ENCODE peak calls at places on chromosomes 3 and 15, in seven cellular contexts. L is psoas muscle; E is Panc1; Y is OCI-LY7; F is GM13976; H is CD4-positive, alpha-beta T cell; U is AG10803. T is an unnamed sample.
A peak's percentile ranks its signal among the peaks of the same experiment; 100 is the strongest.

GRCh38 chr3:27880969-27881892 is 159.1 kb upstream of the EOMES start:
- DNase-seq in L (no peak), E (no peak), Y (no peak), F (no peak), H (peak; percentile 8), U (no peak), T (no peak)

GRCh38 chr15:100099976-100100375 is 241.8 kb downstream of the ADAMTS17 start:
- DNase-seq in L (no peak), E (no peak), Y (no peak), F (no peak), H (no peak), U (no peak), T (no peak)

GRCh38 chr15:53759333-53759975 is at the start of gene WDR72:
- DNase-seq in L (no peak), E (no peak), Y (no peak), F (peak; percentile 18), H (no peak), U (no peak), T (peak; percentile 20)

GRCh38 chr3:157159762-157160651 is at the start of gene CCNL1:
- DNase-seq in L (peak; percentile 98), E (peak; percentile 82), Y (peak; percentile 97), F (peak; percentile 91), H (peak; percentile 94), U (peak; percentile 99), T (peak; percentile 85)

GRCh38 chr3:115623414-115623868 is at the start of gene GAP43:
- DNase-seq in L (peak; percentile 30), E (no peak), Y (no peak), F (no peak), H (no peak), U (peak; percentile 85), T (peak; percentile 37)

GRCh38 chr3:188956839-188957489 is 214.8 kb upstream of the TPRG1 start:
- DNase-seq in L (no peak), E (peak; percentile 24), Y (peak; percentile 74), F (no peak), H (no peak), U (peak; percentile 71), T (peak; percentile 24)

GRCh38 chr15:96359772-96360498 is 29.4 kb downstream of the NR2F2 start:
- DNase-seq in L (no peak), E (no peak), Y (no peak), F (peak; percentile 33), H (no peak), U (no peak), T (no peak)

GRCh38 chr15:100766225-100767001 is 113.2 kb upstream of the ALDH1A3 start:
- DNase-seq in L (no peak), E (no peak), Y (no peak), F (peak; percentile 18), H (no peak), U (peak; percentile 60), T (no peak)

GRCh38 chr15:50816191-50816590 is 50.7 kb upstream of the SPPL2A start:
- DNase-seq in L (no peak), E (no peak), Y (no peak), F (no peak), H (no peak), U (no peak), T (no peak)

GRCh38 chr3:100796556-100796955 is 87.3 kb downstream of the TFG start:
- DNase-seq in L (no peak), E (no peak), Y (peak; percentile 8), F (peak; percentile 2), H (no peak), U (peak; percentile 43), T (no peak)

GRCh38 chr3:43505351-43505750 is 116.5 kb downstream of the ANO10 start:
- DNase-seq in L (no peak), E (no peak), Y (no peak), F (no peak), H (no peak), U (peak; percentile 78), T (no peak)

GRCh38 chr3:102069211-102069662 is 219.9 kb downstream of the NFKBIZ start:
- DNase-seq in L (peak; percentile 13), E (no peak), Y (no peak), F (no peak), H (no peak), U (peak; percentile 67), T (no peak)

GRCh38 chr3:25831578-25831977 is 41.7 kb downstream of the OXSM start:
- DNase-seq in L (no peak), E (no peak), Y (peak; percentile 88), F (no peak), H (no peak), U (peak; percentile 20), T (no peak)
- TF ChIP-seq CTCF in L (no peak), E (peak; percentile 18), Y (peak; percentile 80), F (peak; percentile 37), H (no peak), U (peak; percentile 48), T (no peak)

GRCh38 chr3:56720836-56721235 is 37.8 kb upstream of the TASOR start:
- DNase-seq in L (no peak), E (no peak), Y (no peak), F (peak; percentile 30), H (no peak), U (no peak), T (no peak)
- TF ChIP-seq CTCF in L (no peak), E (no peak), Y (no peak), F (no peak), H (no peak), U (no peak), T (no peak)

DNA sequence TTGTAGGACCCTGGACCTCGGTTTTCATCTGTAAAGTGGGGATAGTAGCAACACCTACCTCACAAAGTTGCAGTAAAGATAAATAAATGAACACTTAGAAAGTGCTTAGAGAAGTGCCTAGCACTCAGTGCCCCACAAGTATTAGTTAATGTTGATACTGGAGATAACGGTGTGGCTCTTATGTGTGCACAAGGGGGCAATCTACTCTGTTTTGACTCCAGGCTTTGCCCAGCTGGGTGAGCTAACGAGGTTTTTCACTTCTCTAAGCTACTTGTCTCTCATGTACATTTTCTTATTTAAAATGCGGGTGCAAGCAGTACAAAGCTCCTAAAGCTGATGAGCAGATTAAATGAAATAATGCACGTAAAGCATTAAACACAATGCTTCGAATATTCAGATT is 193.5 kb upstream of the ICE2 start:
- DNase-seq in L (no peak), E (no peak), Y (no peak), F (no peak), H (no peak), U (no peak), T (no peak)
- TF ChIP-seq CTCF in L (no peak), E (no peak), Y (peak; percentile 46), F (no peak), H (peak; percentile 35), U (no peak), T (no peak)

DNA sequence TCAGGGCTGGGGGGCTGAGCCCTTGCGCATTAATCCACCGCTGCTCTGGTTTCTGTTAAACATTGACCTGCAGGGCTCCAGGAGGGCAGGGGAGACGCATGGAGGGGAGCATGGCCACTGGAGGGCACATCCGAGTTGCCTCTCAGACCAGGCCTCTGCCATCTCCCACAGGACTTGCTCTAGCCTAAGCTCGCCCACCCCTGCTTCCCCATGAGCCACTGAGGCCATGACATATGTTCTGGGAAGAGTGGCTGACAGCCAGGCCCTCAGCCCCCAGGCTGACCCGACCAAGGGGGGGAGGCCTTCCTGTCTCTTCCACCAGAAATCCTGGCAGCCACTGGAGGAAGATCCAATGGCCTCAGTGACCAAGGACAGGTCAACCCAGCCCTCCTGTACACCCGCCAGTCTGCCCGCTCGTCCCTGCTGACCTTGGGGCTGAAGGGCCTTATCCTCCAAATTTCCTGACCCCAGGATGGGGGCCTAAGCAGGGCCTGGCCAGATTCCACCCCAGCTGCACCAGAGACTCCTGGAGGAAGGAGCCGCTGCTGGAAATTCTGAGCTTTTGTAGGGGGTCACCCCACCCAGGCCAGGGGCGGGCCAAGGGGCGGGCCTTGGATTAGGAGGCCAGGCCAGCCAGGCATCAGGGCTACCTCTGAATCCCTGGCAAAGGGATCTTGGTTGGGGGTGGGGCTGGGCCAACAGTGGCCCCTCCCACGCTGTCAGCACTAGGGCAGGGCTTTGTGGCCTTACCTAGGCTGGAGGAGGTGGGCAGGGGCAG is at the start of gene HYAL1:
- DNase-seq in L (peak; percentile 77), E (no peak), Y (no peak), F (no peak), H (no peak), U (no peak), T (no peak)
- TF ChIP-seq CTCF in L (peak; percentile 25), E (no peak), Y (no peak), F (no peak), H (no peak), U (no peak), T (no peak)

GRCh38 chr15:73708691-73709090 is 24.5 kb downstream of the CD276 start:
- DNase-seq in L (no peak), E (no peak), Y (no peak), F (no peak), H (no peak), U (no peak), T (no peak)

GRCh38 chr15:73709671-73710070 is 25.5 kb downstream of the CD276 start:
- DNase-seq in L (no peak), E (no peak), Y (no peak), F (no peak), H (no peak), U (no peak), T (no peak)

GRCh38 chr15:73709241-73709640 is 25.1 kb downstream of the CD276 start:
- DNase-seq in L (no peak), E (no peak), Y (no peak), F (no peak), H (no peak), U (no peak), T (no peak)

GRCh38 chr15:73700041-73700842 is 16.1 kb downstream of the CD276 start:
- DNase-seq in L (peak; percentile 71), E (peak; percentile 56), Y (peak; percentile 80), F (peak; percentile 83), H (peak; percentile 63), U (peak; percentile 77), T (peak; percentile 71)

GRCh38 chr15:73704869-73705645 is 20.9 kb downstream of the CD276 start:
- DNase-seq in L (peak; percentile 62), E (no peak), Y (peak; percentile 67), F (peak; percentile 83), H (peak; percentile 43), U (peak; percentile 38), T (peak; percentile 63)
- TF ChIP-seq CTCF in L (peak; percentile 74), E (peak; percentile 95), Y (peak; percentile 89), F (peak; percentile 75), H (peak; percentile 72), U (peak; percentile 83), T (peak; percentile 86)

DNA sequence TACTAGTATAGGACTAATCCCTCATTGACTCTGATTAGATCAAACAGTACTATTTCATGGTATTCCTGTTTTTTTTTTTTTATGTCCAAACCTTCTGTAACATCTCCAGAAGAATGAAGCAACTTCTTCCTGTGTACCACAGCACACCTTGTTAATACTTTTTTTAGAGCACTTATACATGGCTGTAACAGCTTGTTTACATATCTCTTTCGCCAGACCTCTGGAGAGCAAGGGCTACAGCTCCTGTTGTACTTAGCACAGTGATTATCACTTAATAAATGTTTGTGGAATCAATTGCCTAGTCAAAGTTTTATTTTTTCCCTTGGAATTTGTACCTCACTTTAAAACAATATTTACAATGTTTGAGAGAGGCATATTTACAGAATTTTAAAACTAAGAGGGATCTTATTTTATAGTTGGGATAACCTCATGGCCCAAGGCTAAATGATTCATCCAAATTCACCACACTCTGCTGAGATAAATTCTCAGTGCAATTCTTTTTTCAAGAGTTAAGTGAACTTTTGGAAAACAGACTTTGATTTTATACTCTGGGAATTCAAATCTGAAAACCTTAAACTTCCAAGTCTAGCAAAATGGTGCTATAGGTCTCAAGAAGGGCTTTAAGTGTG is 9.1 kb upstream of the GATM start:
- DNase-seq in L (no peak), E (no peak), Y (no peak), F (no peak), H (no peak), U (no peak), T (no peak)
- TF ChIP-seq CTCF in L (no peak), E (no peak), Y (no peak), F (no peak), H (no peak), U (no peak), T (no peak)